ENCODE peak calls at places on chromosomes 1 and 21, in seven cellular contexts. Z is GM12865; A is GM12891; Y is left cardiac atrium; E is esophagus squamous epithelium; W is activated CD4-positive, alpha-beta T cell treated with anti-CD3 and anti-CD28 coated beads, Interleukin-2, amount 50 U/mL, for 1 hour; H is NCI-H1092 treated with DMSO at 0.1 percent for 48 hours. I is an unnamed sample.

GRCh38 chr1:58858344-58858673 is 74.5 kb upstream of the JUN start:
- DNase-seq in A (no peak), W (no peak), Z (peak), E (no peak), Y (no peak), H (no peak), I (no peak)

GRCh38 chr21:14751011-14751410 is 204.9 kb upstream of the SAMSN1 start:
- DNase-seq in E (no peak), W (no peak), A (no peak), Z (no peak), H (no peak), Y (no peak), I (no peak)

GRCh38 chr1:27293915-27294314 is 28.0 kb upstream of the TMEM222 start:
- DNase-seq in W (no peak), A (no peak), Y (no peak), Z (no peak), H (no peak), E (no peak), I (no peak)

GRCh38 chr21:21114456-21114855 is 116.2 kb downstream of the NCAM2 start:
- DNase-seq in W (no peak), H (no peak), E (no peak), A (no peak), Y (no peak), Z (no peak), I (no peak)

GRCh38 chr1:31691446-31691845 is 12.4 kb downstream of the COL16A1 start:
- DNase-seq in E (no peak), Z (no peak), W (no peak), Y (no peak), A (no peak), H (no peak), I (no peak)

GRCh38 chr1:59384443-59384842 is 87.5 kb downstream of the FGGY start:
- DNase-seq in Z (no peak), H (peak), E (no peak), A (no peak), W (no peak), Y (no peak), I (peak)

GRCh38 chr1:64523938-64524337 is 54.0 kb downstream of the CACHD1 start:
- DNase-seq in A (no peak), H (no peak), W (no peak), Y (no peak), Z (no peak), E (no peak), I (no peak)

GRCh38 chr1:171999756-172000155 is 158.5 kb downstream of the DNM3 start:
- DNase-seq in E (no peak), Z (no peak), Y (no peak), A (no peak), W (no peak), H (no peak), I (no peak)

GRCh38 chr1:15322648-15323350 is 75.8 kb downstream of the FHAD1 start:
- DNase-seq in W (no peak), E (no peak), Z (no peak), Y (peak), A (no peak), H (no peak), I (peak)

GRCh38 chr21:25708467-25709065 is 26.1 kb downstream of the ATP5PF start:
- DNase-seq in Y (peak), Z (peak), A (no peak), E (no peak), W (peak), H (peak), I (peak)

GRCh38 chr1:244214009-244214967 is 163.2 kb downstream of the ZBTB18 start:
- DNase-seq in Y (peak), E (no peak), W (no peak), H (no peak), Z (no peak), A (no peak), I (no peak)

GRCh38 chr1:13624526-13624925 is 40.9 kb downstream of the PDPN start:
- DNase-seq in Z (no peak), A (no peak), E (no peak), W (no peak), H (no peak), Y (no peak), I (no peak)

GRCh38 chr1:204121840-204122555 is 29.8 kb downstream of the ETNK2 start:
- DNase-seq in H (no peak), A (no peak), E (no peak), W (no peak), Z (no peak), Y (no peak), I (no peak)

GRCh38 chr1:203765029-203765837 is at the start of gene LAX1:
- DNase-seq in A (peak), H (no peak), E (no peak), W (peak), Y (no peak), Z (peak), I (peak)

GRCh38 chr1:54857741-54858665 is 29.0 kb downstream of the DHCR24 start:
- DNase-seq in E (no peak), Y (no peak), A (no peak), W (no peak), H (no peak), Z (no peak), I (no peak)

GRCh38 chr1:18463063-18463462 is 17.7 kb upstream of the KLHDC7A start:
- DNase-seq in Z (no peak), E (no peak), Y (no peak), W (no peak), A (no peak), H (no peak), I (no peak)

GRCh38 chr21:26116456-26117011 is 54.0 kb downstream of the APP start:
- DNase-seq in H (peak), E (no peak), A (no peak), W (no peak), Z (no peak), Y (no peak), I (no peak)

GRCh38 chr1:151508721-151509292 is 2.4 kb upstream of the CGN start:
- DNase-seq in E (no peak), H (no peak), Z (no peak), Y (no peak), W (no peak), A (no peak), I (no peak)

GRCh38 chr1:190578015-190578414 is 100.4 kb upstream of the BRINP3 start:
- DNase-seq in Z (no peak), H (no peak), W (no peak), A (no peak), Y (no peak), E (no peak), I (no peak)

GRCh38 chr1:9746211-9746610 is 77.6 kb downstream of the CLSTN1 start:
- DNase-seq in Y (no peak), Z (no peak), H (no peak), A (no peak), E (no peak), W (no peak), I (no peak)

GRCh38 chr1:154006136-154006535 is 15.6 kb downstream of the RPS27 start:
- DNase-seq in Z (no peak), H (no peak), A (no peak), E (no peak), W (no peak), Y (no peak), I (no peak)

GRCh38 chr1:905071-905749 is 18.5 kb upstream of the SAMD11 start:
- DNase-seq in Z (peak), Y (peak), W (no peak), E (no peak), H (no peak), A (peak), I (no peak)

GRCh38 chr1:29465755-29466154 is 229.4 kb downstream of the PTPRU start:
- DNase-seq in Z (no peak), E (no peak), A (no peak), Y (no peak), W (no peak), H (no peak), I (peak)